ENCODE peak calls at places on chromosomes 2 and 18, in eight cellular contexts. R is HFFc6; X is CD4-positive, alpha-beta T cell; Q is M059J; U is H7; E is Kasumi-1; F is left cardiac atrium; H is GF-D8. M is an unnamed sample.

GRCh38 chr2:226742346-226742745 is 57.3 kb downstream of the IRS1 start:
- DNase-seq in R (no peak), X (no peak), Q (no peak), U (no peak), E (peak; percentile 2), F (peak; percentile 36), H (no peak), M (no peak)

GRCh38 chr2:239935789-239936758 is 89.1 kb downstream of the NDUFA10 start:
- DNase-seq in R (no peak), X (no peak), Q (no peak), U (no peak), E (no peak), F (peak; percentile 21), H (no peak), M (no peak)

GRCh38 chr2:205769494-205769848 is 87.2 kb downstream of the NRP2 start:
- DNase-seq in R (peak; percentile 56), X (no peak), Q (peak; percentile 72), U (no peak), E (no peak), F (no peak), H (no peak), M (no peak)

GRCh38 chr2:72770879-72771461 is 54.9 kb downstream of the EXOC6B start:
- DNase-seq in R (peak; percentile 63), X (peak; percentile 45), Q (peak; percentile 73), U (peak; percentile 53), E (peak; percentile 84), F (no peak), H (peak; percentile 44), M (peak; percentile 32)

GRCh38 chr2:43766006-43766405 is 7.8 kb upstream of the DYNC2LI1 start:
- DNase-seq in R (no peak), X (no peak), Q (no peak), U (no peak), E (no peak), F (no peak), H (no peak), M (no peak)

GRCh38 chr2:129070663-129071062 is 752.0 kb upstream of the HS6ST1 start:
- DNase-seq in R (no peak), X (no peak), Q (no peak), U (no peak), E (no peak), F (no peak), H (no peak), M (no peak)

GRCh38 chr2:23568257-23569190 is 183.5 kb downstream of the KLHL29 start:
- DNase-seq in R (peak; percentile 15), X (no peak), Q (no peak), U (no peak), E (no peak), F (no peak), H (no peak), M (no peak)

GRCh38 chr2:160482673-160483072 is 10.9 kb downstream of the RBMS1 start:
- DNase-seq in R (no peak), X (peak; percentile 35), Q (no peak), U (no peak), E (no peak), F (no peak), H (no peak), M (no peak)

GRCh38 chr2:26561918-26562810 is 79.0 kb downstream of the CIB4 start:
- DNase-seq in R (no peak), X (no peak), Q (peak; percentile 53), U (peak; percentile 65), E (peak; percentile 10), F (peak; percentile 60), H (no peak), M (peak; percentile 7)

GRCh38 chr2:218924757-218925156 is 34.7 kb upstream of the CDK5R2 start:
- DNase-seq in R (no peak), X (no peak), Q (no peak), U (no peak), E (no peak), F (no peak), H (no peak), M (no peak)

GRCh38 chr2:23425886-23426283 is 40.9 kb downstream of the KLHL29 start:
- DNase-seq in R (no peak), X (no peak), Q (peak; percentile 26), U (no peak), E (no peak), F (no peak), H (no peak), M (no peak)

GRCh38 chr18:33372442-33372841 is 68.1 kb downstream of the CCDC178 start:
- DNase-seq in R (no peak), X (no peak), Q (no peak), U (no peak), E (peak; percentile 9), F (no peak), H (no peak), M (no peak)

GRCh38 chr2:164186596-164186995 is 434.7 kb downstream of the GRB14 start:
- DNase-seq in R (no peak), X (no peak), Q (no peak), U (no peak), E (no peak), F (no peak), H (no peak), M (no peak)

GRCh38 chr2:126857502-126857901 is 41.2 kb upstream of the TEX51 start:
- DNase-seq in R (no peak), X (no peak), Q (no peak), U (no peak), E (no peak), F (no peak), H (no peak), M (no peak)

GRCh38 chr2:18047896-18048657 is 169.6 kb downstream of the KCNS3 start:
- DNase-seq in R (peak; percentile 77), X (no peak), Q (peak; percentile 95), U (no peak), E (no peak), F (peak; percentile 42), H (no peak), M (no peak)

GRCh38 chr2:128727404-128727803 is 408.7 kb upstream of the HS6ST1 start:
- DNase-seq in R (no peak), X (no peak), Q (no peak), U (no peak), E (no peak), F (no peak), H (no peak), M (no peak)

GRCh38 chr2:239380831-239381708 is 19.8 kb downstream of the HDAC4 start:
- DNase-seq in R (no peak), X (peak; percentile 81), Q (no peak), U (no peak), E (no peak), F (peak; percentile 21), H (no peak), M (peak; percentile 69)

GRCh38 chr18:75638597-75639467 is 211.3 kb upstream of the SMIM21 start:
- DNase-seq in R (peak; percentile 74), X (no peak), Q (peak; percentile 28), U (peak; percentile 65), E (peak; percentile 51), F (no peak), H (no peak), M (no peak)

GRCh38 chr2:192286093-192286701 is 91.5 kb upstream of the TMEFF2 start:
- DNase-seq in R (peak; percentile 37), X (no peak), Q (peak; percentile 62), U (no peak), E (peak; percentile 84), F (no peak), H (no peak), M (no peak)

GRCh38 chr2:16138811-16139662 is 198.7 kb downstream of the MYCN start:
- DNase-seq in R (no peak), X (no peak), Q (no peak), U (no peak), E (no peak), F (no peak), H (no peak), M (no peak)

GRCh38 chr2:230170532-230170931 is 49.3 kb downstream of the SP110 start:
- DNase-seq in R (no peak), X (no peak), Q (no peak), U (no peak), E (peak; percentile 25), F (no peak), H (peak; percentile 94), M (peak; percentile 21)

GRCh38 chr2:24824966-24825882 is 32.0 kb downstream of the CENPO start:
- DNase-seq in R (no peak), X (no peak), Q (no peak), U (peak; percentile 53), E (peak; percentile 51), F (no peak), H (no peak), M (peak; percentile 15)

M was measured in T-cell.